ENCODE peak calls at places on chromosomes 16 and 17, in seven cellular contexts. X is right lobe of liver, O is body of pancreas, N is A549, U is heart left ventricle, L is tibial nerve, I is lower leg skin. S is an unnamed sample.
A peak's percentile ranks its signal among the peaks of the same experiment; 100 is the strongest.

GRCh38 chr17:2532146-2532720 is 20.5 kb upstream of the METTL16 start:
- DNase-seq in X (peak; percentile 44), O (no peak), N (no peak), U (no peak), L (no peak), I (no peak), S (no peak)

GRCh38 chr17:75511610-75512575 is 3.4 kb downstream of the CASKIN2 start:
- DNase-seq in X (peak; percentile 72), O (peak; percentile 82), N (no peak), U (peak; percentile 78), L (no peak), I (no peak), S (peak; percentile 74)

GRCh38 chr16:17359778-17360177 is 111.0 kb downstream of the XYLT1 start:
- DNase-seq in X (no peak), O (no peak), N (no peak), U (no peak), L (no peak), I (no peak), S (no peak)

GRCh38 chr16:88099563-88099890 is 148.3 kb downstream of the BANP start:
- DNase-seq in X (no peak), O (no peak), N (no peak), U (no peak), L (no peak), I (no peak), S (no peak)

GRCh38 chr17:40025991-40026815 is 11.0 kb downstream of the CSF3 start:
- DNase-seq in X (no peak), O (no peak), N (no peak), U (no peak), L (no peak), I (no peak), S (no peak)

GRCh38 chr16:86245351-86245750 is 265.0 kb upstream of the FOXF1 start:
- DNase-seq in X (no peak), O (no peak), N (no peak), U (no peak), L (no peak), I (peak; percentile 63), S (no peak)

GRCh38 chr17:79791354-79792123 is 5.3 kb downstream of the CBX8 start:
- DNase-seq in X (peak; percentile 27), O (no peak), N (no peak), U (no peak), L (no peak), I (no peak), S (no peak)

GRCh38 chr17:47192549-47192948 is 3.5 kb upstream of the CDC27 start:
- DNase-seq in X (no peak), O (no peak), N (no peak), U (no peak), L (no peak), I (no peak), S (no peak)

GRCh38 chr17:66654341-66654740 is 180.6 kb upstream of the CACNG5 start:
- DNase-seq in X (no peak), O (no peak), N (no peak), U (no peak), L (no peak), I (no peak), S (no peak)

GRCh38 chr16:49513040-49513439 is 139.4 kb downstream of the C16orf78 start:
- DNase-seq in X (no peak), O (no peak), N (peak; percentile 23), U (no peak), L (no peak), I (no peak), S (no peak)

GRCh38 chr17:49717371-49717841 is 9.6 kb upstream of the SLC35B1 start:
- DNase-seq in X (no peak), O (peak; percentile 45), N (no peak), U (no peak), L (no peak), I (no peak), S (peak; percentile 47)

GRCh38 chr16:85370881-85371651 is 242.1 kb upstream of the GSE1 start:
- DNase-seq in X (no peak), O (no peak), N (no peak), U (no peak), L (peak; percentile 46), I (peak; percentile 93), S (no peak)

GRCh38 chr17:66649818-66650489 is 185.0 kb upstream of the CACNG5 start:
- DNase-seq in X (no peak), O (no peak), N (no peak), U (no peak), L (no peak), I (peak; percentile 62), S (no peak)

GRCh38 chr16:10949424-10949970 is 5.1 kb downstream of the CLEC16A start:
- DNase-seq in X (no peak), O (peak; percentile 39), N (peak; percentile 42), U (no peak), L (no peak), I (no peak), S (no peak)

GRCh38 chr16:89711601-89712475 is 8.9 kb downstream of the VPS9D1 start:
- DNase-seq in X (no peak), O (peak; percentile 50), N (peak; percentile 81), U (no peak), L (no peak), I (no peak), S (peak; percentile 71)

GRCh38 chr17:37745801-37746426 is 1.1 kb upstream of the HNF1B start:
- DNase-seq in X (no peak), O (peak; percentile 49), N (no peak), U (no peak), L (no peak), I (no peak), S (no peak)

GRCh38 chr16:75758215-75758614 is 31.9 kb upstream of the CPHXL start:
- DNase-seq in X (no peak), O (no peak), N (no peak), U (no peak), L (no peak), I (no peak), S (no peak)

GRCh38 chr17:80705988-80706387 is 161.3 kb downstream of the RPTOR start:
- DNase-seq in X (no peak), O (no peak), N (no peak), U (no peak), L (no peak), I (no peak), S (no peak)

GRCh38 chr17:5198472-5198871 is 6.8 kb upstream of the ZNF594 start:
- DNase-seq in X (no peak), O (no peak), N (no peak), U (no peak), L (no peak), I (peak; percentile 40), S (no peak)

GRCh38 chr17:82449136-82449882 is 1.2 kb downstream of the CYBC1 start:
- DNase-seq in X (peak; percentile 65), O (no peak), N (no peak), U (peak; percentile 71), L (no peak), I (no peak), S (peak; percentile 62)
- TF ChIP-seq POLR2A in X (no peak), O (peak; percentile 29), N (no peak), U (no peak), L (no peak), I (no peak), S (no peak)

DNA sequence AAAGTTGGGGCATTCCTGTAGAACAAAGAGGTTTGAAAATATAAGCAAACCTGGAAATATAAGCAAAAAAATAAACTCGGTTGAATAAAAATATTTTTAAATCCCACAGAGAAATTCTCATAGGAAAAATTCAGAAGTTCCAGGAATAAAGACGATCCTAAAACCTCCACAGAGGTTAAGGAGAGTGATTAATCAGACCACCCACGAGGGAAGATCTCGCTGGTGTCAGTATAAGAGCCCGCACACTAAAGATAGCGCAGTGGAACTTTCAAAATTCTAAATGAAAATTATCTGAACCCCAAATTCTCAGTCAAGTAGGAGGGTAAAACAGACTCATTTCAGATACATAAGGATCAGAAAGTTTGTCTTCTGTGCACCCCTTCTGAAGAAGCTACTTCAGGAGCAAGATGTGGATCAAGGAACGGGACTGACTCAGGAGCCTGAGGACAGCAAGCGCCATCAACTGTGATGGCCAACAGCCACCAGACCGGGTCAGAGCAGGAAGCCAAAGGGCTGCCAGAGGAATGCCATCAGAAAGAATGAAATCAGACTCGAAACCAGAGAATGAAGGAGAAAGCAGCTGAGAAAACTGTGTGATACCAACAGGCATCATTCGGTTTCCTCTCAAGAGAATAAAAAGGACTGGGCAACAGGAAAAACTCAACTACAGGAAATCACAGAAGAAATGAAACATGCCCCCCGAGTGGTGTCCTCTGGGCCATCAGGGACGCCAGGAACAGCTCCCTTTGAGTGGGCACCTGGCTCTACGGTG is 66.9 kb downstream of the CYTH1 start:
- DNase-seq in X (no peak), O (no peak), N (no peak), U (no peak), L (no peak), I (no peak), S (no peak)
- H3K4me3 ChIP-seq in X (no peak overlapping the region), O (no peak overlapping the region), N (no peak overlapping the region), U (no peak overlapping the region), L (no peak overlapping the region), I (no peak overlapping the region), S (no peak overlapping the region)

DNA sequence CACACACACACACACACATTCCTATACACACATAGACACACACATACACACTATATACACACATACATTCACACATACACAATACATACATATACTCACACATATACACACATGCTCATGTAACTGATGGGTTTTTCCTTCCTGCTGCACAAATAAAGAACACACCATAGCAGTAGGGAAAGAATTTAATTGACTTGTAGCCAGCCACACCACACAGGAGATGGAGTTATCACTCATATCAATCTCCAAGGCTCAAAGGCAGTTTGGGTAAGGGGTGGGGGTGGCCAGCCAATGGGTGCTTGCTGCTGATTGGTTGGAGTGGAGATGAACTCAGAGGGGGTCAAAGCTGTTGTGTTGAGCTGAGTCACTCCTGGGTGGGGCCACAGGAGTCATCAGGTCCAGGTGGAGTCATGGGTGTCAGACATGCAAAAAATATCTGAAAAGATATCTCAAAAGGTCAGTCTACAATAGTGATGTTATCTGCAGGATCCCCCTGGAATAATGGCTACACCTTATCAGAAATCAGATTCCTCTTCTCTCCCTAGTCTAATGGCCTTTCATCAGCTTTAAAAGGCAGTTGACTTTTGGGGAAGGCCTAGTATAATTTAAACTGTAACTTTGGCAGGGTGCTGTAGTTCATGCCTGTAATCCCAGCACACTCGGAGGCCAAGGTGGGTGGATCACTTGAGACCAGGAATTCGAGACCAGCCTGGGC is 46.1 kb downstream of the WSB1 start:
- DNase-seq in X (no peak), O (no peak), N (peak; percentile 88), U (no peak), L (no peak), I (no peak), S (peak; percentile 13)
- TF ChIP-seq POLR2A in X (no peak), O (no peak), N (no peak), U (no peak), L (no peak), I (no peak), S (no peak)

GRCh38 chr17:31488264-31488981 is 96.9 kb downstream of the RAB11FIP4 start:
- DNase-seq in X (peak; percentile 68), O (peak; percentile 65), N (no peak), U (no peak), L (no peak), I (no peak), S (no peak)

GRCh38 chr17:31487648-31488263 is 96.3 kb downstream of the RAB11FIP4 start:
- DNase-seq in X (peak; percentile 97), O (peak; percentile 98), N (peak; percentile 83), U (peak; percentile 86), L (peak; percentile 51), I (peak; percentile 95), S (peak; percentile 90)

GRCh38 chr17:31487063-31487647 is 95.7 kb downstream of the RAB11FIP4 start:
- DNase-seq in X (no peak), O (no peak), N (no peak), U (no peak), L (no peak), I (no peak), S (no peak)

GRCh38 chr17:31484821-31485220 is 93.3 kb downstream of the RAB11FIP4 start:
- DNase-seq in X (no peak), O (no peak), N (no peak), U (no peak), L (no peak), I (no peak), S (no peak)

GRCh38 chr17:31486351-31487062 is 95.0 kb downstream of the RAB11FIP4 start:
- DNase-seq in X (peak; percentile 63), O (peak; percentile 90), N (no peak), U (no peak), L (no peak), I (no peak), S (no peak)
- H3K4me3 ChIP-seq in X (no peak overlapping the region), O (no peak overlapping the region), N (peak overlapping the region; percentile 68), U (no peak overlapping the region), L (no peak overlapping the region), I (no peak overlapping the region), S (no peak overlapping the region)